ENCODE peak calls at places on chromosomes 4 and X, in seven cellular contexts. P, X, Y, L, R, B and S are unnamed samples.

GRCh38 chr4:8859550-8860095 is 12.0 kb downstream of the HMX1 start:
- DNase-seq in P (no peak), X (no peak), Y (no peak), L (no peak), R (no peak), B (no peak), S (no peak)

GRCh38 chr4:91997045-91997444 is 306.7 kb upstream of the GRID2 start:
- DNase-seq in P (no peak), X (no peak), Y (no peak), L (no peak), R (no peak), B (no peak), S (no peak)

GRCh38 chr4:168153596-168154440 is 61.5 kb downstream of the ANXA10 start:
- DNase-seq in P (peak), X (peak), Y (peak), L (peak), R (peak), B (peak), S (peak)

GRCh38 chrX:74449322-74449936 is 28.1 kb downstream of the SLC16A2 start:
- DNase-seq in P (peak), X (no peak), Y (peak), L (no peak), R (no peak), B (no peak), S (no peak)

GRCh38 chr4:43331226-43332078 is 438.9 kb downstream of the GRXCR1 start:
- DNase-seq in P (no peak), X (no peak), Y (no peak), L (no peak), R (no peak), B (no peak), S (no peak)

GRCh38 chr4:4317496-4318232 is 27.6 kb downstream of the ZBTB49 start:
- DNase-seq in P (no peak), X (no peak), Y (no peak), L (no peak), R (no peak), B (no peak), S (no peak)

GRCh38 chr4:98293089-98293887 is 32.1 kb downstream of the RAP1GDS1 start:
- DNase-seq in P (no peak), X (peak), Y (no peak), L (no peak), R (no peak), B (no peak), S (no peak)

GRCh38 chr4:169971456-169972015 is 54.7 kb downstream of the MFAP3L start:
- DNase-seq in P (no peak), X (no peak), Y (no peak), L (no peak), R (no peak), B (no peak), S (no peak)

GRCh38 chr4:164313899-164314298 is 440.0 kb upstream of the SMIM31 start:
- DNase-seq in P (no peak), X (no peak), Y (no peak), L (no peak), R (no peak), B (no peak), S (no peak)

GRCh38 chr4:80183196-80184052 is 13.9 kb upstream of the PRDM8 start:
- DNase-seq in P (peak), X (peak), Y (no peak), L (no peak), R (no peak), B (peak), S (no peak)

GRCh38 chrX:21056636-21057035 is 317.6 kb upstream of the CNKSR2 start:
- DNase-seq in P (no peak), X (no peak), Y (no peak), L (no peak), R (no peak), B (no peak), S (no peak)

GRCh38 chr4:105158837-105159236 is 12.2 kb downstream of the TET2 start:
- DNase-seq in P (no peak), X (no peak), Y (no peak), L (no peak), R (no peak), B (no peak), S (peak)